ENCODE peak calls at places on chromosomes 11 and 22, in six cellular contexts. H, T, Q, S, A and N are unnamed samples.

GRCh38 chr11:65184146-65184545 is 2.4 kb downstream of the CAPN1 start:
- DNase-seq in Q (no peak), H (no peak), S (no peak), T (no peak), A (no peak), N (no peak)

GRCh38 chr22:20153945-20154344 is 3.1 kb upstream of the CCDC188 start:
- DNase-seq in S (no peak), T (no peak), Q (no peak), H (no peak), A (no peak), N (no peak)

GRCh38 chr11:35302388-35302787 is 117.0 kb downstream of the SLC1A2 start:
- DNase-seq in T (no peak), H (peak), Q (no peak), A (no peak), S (no peak), N (no peak)

GRCh38 chr11:34564807-34565241 is 51.2 kb upstream of the ELF5 start:
- DNase-seq in A (no peak), Q (peak), T (no peak), H (no peak), S (no peak), N (no peak)

GRCh38 chr11:68750197-68750987 is 928 bp downstream of the TESMIN start:
- DNase-seq in A (no peak), T (no peak), Q (no peak), S (peak), H (no peak), N (no peak)

GRCh38 chr11:126366064-126366822 is 10.8 kb downstream of the ST3GAL4 start:
- DNase-seq in H (no peak), Q (no peak), A (no peak), S (no peak), T (no peak), N (no peak)

GRCh38 chr11:118263694-118264567 is at the start of gene MPZL2:
- DNase-seq in Q (no peak), A (no peak), H (peak), S (no peak), T (no peak), N (no peak)

GRCh38 chr11:34044664-34045485 is 6.7 kb upstream of the CAPRIN1 start:
- DNase-seq in T (peak), A (peak), H (peak), Q (no peak), S (peak), N (no peak)

GRCh38 chr11:93648168-93648567 is 13.3 kb upstream of the CEP295 start:
- DNase-seq in S (no peak), H (peak), Q (no peak), T (no peak), A (peak), N (no peak)

GRCh38 chr22:47616396-47617020 is 854.1 kb downstream of the TBC1D22A start:
- DNase-seq in Q (no peak), A (no peak), S (no peak), T (no peak), H (no peak), N (no peak)

GRCh38 chr11:101046947-101047346 is 82.7 kb downstream of the PGR start:
- DNase-seq in Q (no peak), A (no peak), T (no peak), S (no peak), H (no peak), N (no peak)

GRCh38 chr11:103413266-103413888 is 304.2 kb downstream of the DYNC2H1 start:
- DNase-seq in Q (no peak), S (no peak), A (no peak), H (no peak), T (no peak), N (no peak)

GRCh38 chr11:114783805-114784204 is 105.5 kb downstream of the NXPE2 start:
- DNase-seq in Q (no peak), A (no peak), H (no peak), T (no peak), S (no peak), N (no peak)

GRCh38 chr11:848380-848931 is 5.8 kb downstream of the TSPAN4 start:
- DNase-seq in H (no peak), A (no peak), T (no peak), S (peak), Q (no peak), N (no peak)

GRCh38 chr11:77152846-77153245 is 24.8 kb downstream of the MYO7A start:
- DNase-seq in A (peak), Q (no peak), H (no peak), T (no peak), S (no peak), N (no peak)

GRCh38 chr22:18000441-18001039 is 23.8 kb downstream of the MICAL3 start:
- DNase-seq in H (no peak), S (peak), T (no peak), A (peak), Q (no peak), N (no peak)

GRCh38 chr11:120215634-120216033 is 4.8 kb downstream of the OAF start:
- DNase-seq in A (peak), S (no peak), Q (peak), H (peak), T (no peak), N (no peak)

GRCh38 chr11:4184163-4184916 is 89.7 kb downstream of the RRM1 start:
- DNase-seq in H (no peak), T (no peak), S (no peak), Q (no peak), A (peak), N (no peak)

GRCh38 chr11:24585192-24585591 is 88.3 kb downstream of the LUZP2 start:
- DNase-seq in S (no peak), A (peak), T (no peak), Q (no peak), H (peak), N (no peak)

GRCh38 chr11:18633256-18634139 is 644 bp downstream of the SPTY2D1 start:
- DNase-seq in T (no peak), S (peak), Q (no peak), H (peak), A (peak), N (no peak)

GRCh38 chr22:32413715-32414114 is 1.7 kb upstream of the RTCB start:
- DNase-seq in S (no peak), H (peak), T (no peak), A (peak), Q (no peak), N (no peak)

GRCh38 chr11:2689551-2690260 is 10.1 kb downstream of the KCNQ1OT1 start:
- DNase-seq in T (no peak), H (no peak), A (no peak), S (no peak), Q (no peak), N (no peak)

GRCh38 chr11:15490535-15490934 is 375.8 kb downstream of the INSC start:
- DNase-seq in T (no peak), Q (no peak), S (no peak), H (peak), A (no peak), N (no peak)

GRCh38 chr11:11420512-11420911 is 67.5 kb upstream of the CSNK2A3 start:
- DNase-seq in A (no peak), H (no peak), S (no peak), T (no peak), Q (no peak), N (no peak)